ENCODE peak calls at places on chromosome 13, in four cellular contexts. One of them, this sample, is unnamed.

GRCh38 chr13:29479716-29480492 is 115.6 kb downstream of the SLC7A1 start:
- DNase-seq in spleen: peak; percentile 77
- DNase-seq in A549: no peak
- DNase-seq in heart left ventricle: no peak
- DNase-seq in this sample: no peak

GRCh38 chr13:93805736-93806135 is 579.1 kb downstream of the GPC6 start:
- DNase-seq in A549: no peak
- DNase-seq in spleen: no peak
- DNase-seq in heart left ventricle: no peak
- DNase-seq in this sample: no peak

GRCh38 chr13:47148543-47148942 is 251.7 kb upstream of the HTR2A start:
- DNase-seq in A549: no peak
- DNase-seq in spleen: no peak
- DNase-seq in heart left ventricle: no peak
- DNase-seq in this sample: no peak

GRCh38 chr13:97211986-97212385 is 10.1 kb upstream of the MBNL2 start:
- DNase-seq in spleen: no peak
- DNase-seq in A549: no peak
- DNase-seq in heart left ventricle: no peak
- DNase-seq in this sample: no peak

GRCh38 chr13:49561064-49561410 is 24.3 kb downstream of the RCBTB1 start:
- DNase-seq in spleen: no peak
- DNase-seq in heart left ventricle: peak; percentile 28
- DNase-seq in A549: peak; percentile 5
- DNase-seq in this sample: no peak

GRCh38 chr13:76887070-76887563 is 912 bp upstream of the KCTD12 start:
- DNase-seq in A549: no peak
- DNase-seq in spleen: peak; percentile 72
- DNase-seq in heart left ventricle: peak; percentile 32
- DNase-seq in this sample: no peak

GRCh38 chr13:48012668-48013067 is 11.6 kb upstream of the SUCLA2 start:
- DNase-seq in spleen: no peak
- DNase-seq in A549: no peak
- DNase-seq in heart left ventricle: no peak
- DNase-seq in this sample: no peak

GRCh38 chr13:59086147-59086546 is 1077.6 kb downstream of the DIAPH3 start:
- DNase-seq in A549: no peak
- DNase-seq in spleen: no peak
- DNase-seq in heart left ventricle: no peak
- DNase-seq in this sample: no peak

GRCh38 chr13:71412231-71412630 is 454.8 kb downstream of the DACH1 start:
- DNase-seq in spleen: no peak
- DNase-seq in heart left ventricle: no peak
- DNase-seq in A549: no peak
- DNase-seq in this sample: no peak

GRCh38 chr13:36059366-36059765 is 71.8 kb downstream of the DCLK1 start:
- DNase-seq in spleen: no peak
- DNase-seq in heart left ventricle: no peak
- DNase-seq in A549: no peak
- DNase-seq in this sample: no peak

GRCh38 chr13:105773887-105774538 is 761.4 kb downstream of the EFNB2 start:
- DNase-seq in spleen: no peak
- DNase-seq in heart left ventricle: no peak
- DNase-seq in A549: peak; percentile 33
- DNase-seq in this sample: no peak

GRCh38 chr13:24115671-24116070 is 44.8 kb upstream of the SPATA13 start:
- DNase-seq in heart left ventricle: no peak
- DNase-seq in spleen: no peak
- DNase-seq in A549: no peak
- DNase-seq in this sample: no peak
- H3K27ac ChIP-seq in heart left ventricle: no peak overlapping the region
- H3K27ac ChIP-seq in spleen: no peak overlapping the region
- H3K27ac ChIP-seq in A549: no peak overlapping the region
- H3K27ac ChIP-seq in this sample: no peak overlapping the region

DNA sequence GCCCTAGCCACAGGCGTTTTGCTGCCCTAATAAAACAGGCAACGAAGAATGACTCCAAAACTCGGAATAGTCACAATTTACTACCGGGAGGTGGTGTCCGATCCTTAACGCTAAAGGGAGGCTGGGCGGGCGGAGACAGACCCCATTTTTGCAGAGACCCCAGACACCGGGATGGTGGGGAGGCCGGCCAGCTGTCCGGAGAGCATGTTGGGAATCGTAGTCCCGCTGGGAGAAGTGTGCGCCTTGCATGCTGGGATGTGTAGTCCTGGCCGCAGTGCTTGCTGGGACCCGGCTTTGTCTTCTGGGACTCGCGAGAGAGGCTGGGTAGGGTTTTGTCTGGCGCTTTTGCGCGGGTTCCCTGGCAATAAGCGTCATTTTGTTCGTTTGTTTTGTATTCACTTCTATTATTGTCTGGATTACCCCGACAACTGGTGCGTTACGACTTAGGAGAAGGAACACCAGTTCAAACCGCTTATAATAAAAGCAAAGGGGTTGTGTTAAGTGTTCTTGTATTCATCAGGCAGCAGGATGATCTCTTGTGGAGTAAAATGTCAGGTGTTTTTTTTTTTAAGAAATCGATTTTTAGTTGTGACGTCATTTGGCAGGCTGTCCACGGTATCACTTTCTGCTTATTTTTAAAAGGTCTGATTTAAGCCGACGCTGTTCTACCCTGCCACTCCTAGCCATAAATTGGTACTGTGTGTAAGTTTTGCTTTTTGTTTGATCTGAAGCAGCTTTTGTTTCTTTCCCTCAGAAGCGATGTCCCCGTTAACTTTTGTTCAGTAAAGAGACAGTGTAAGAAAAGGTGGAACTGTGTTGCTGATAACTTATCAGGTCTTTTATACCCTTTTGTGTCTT is 676 bp upstream of the HSPH1 start:
- DNase-seq in heart left ventricle: peak; percentile 96
- DNase-seq in spleen: peak; percentile 98
- DNase-seq in A549: peak; percentile 96
- DNase-seq in this sample: peak; percentile 96
- TF ChIP-seq POLR2A in heart left ventricle: peak; percentile 51
- TF ChIP-seq POLR2A in spleen: no peak
- TF ChIP-seq POLR2A in A549: peak; percentile 58
- TF ChIP-seq POLR2A in this sample: peak; percentile 87

GRCh38 chr13:83150616-83151307 is 731.5 kb downstream of the SLITRK1 start:
- DNase-seq in spleen: no peak
- DNase-seq in heart left ventricle: no peak
- DNase-seq in A549: no peak
- DNase-seq in this sample: no peak
- TF ChIP-seq CTCF in spleen: no peak
- TF ChIP-seq CTCF in heart left ventricle: no peak
- TF ChIP-seq CTCF in A549: no peak
- TF ChIP-seq CTCF in this sample: no peak

GRCh38 chr13:24178847-24179845 is 18.6 kb downstream of the SPATA13 start:
- DNase-seq in A549: no peak
- DNase-seq in spleen: no peak
- DNase-seq in heart left ventricle: no peak
- DNase-seq in this sample: no peak
- H3K27ac ChIP-seq in A549: no peak overlapping the region
- H3K27ac ChIP-seq in spleen: no peak overlapping the region
- H3K27ac ChIP-seq in heart left ventricle: no peak overlapping the region
- H3K27ac ChIP-seq in this sample: no peak overlapping the region

DNA sequence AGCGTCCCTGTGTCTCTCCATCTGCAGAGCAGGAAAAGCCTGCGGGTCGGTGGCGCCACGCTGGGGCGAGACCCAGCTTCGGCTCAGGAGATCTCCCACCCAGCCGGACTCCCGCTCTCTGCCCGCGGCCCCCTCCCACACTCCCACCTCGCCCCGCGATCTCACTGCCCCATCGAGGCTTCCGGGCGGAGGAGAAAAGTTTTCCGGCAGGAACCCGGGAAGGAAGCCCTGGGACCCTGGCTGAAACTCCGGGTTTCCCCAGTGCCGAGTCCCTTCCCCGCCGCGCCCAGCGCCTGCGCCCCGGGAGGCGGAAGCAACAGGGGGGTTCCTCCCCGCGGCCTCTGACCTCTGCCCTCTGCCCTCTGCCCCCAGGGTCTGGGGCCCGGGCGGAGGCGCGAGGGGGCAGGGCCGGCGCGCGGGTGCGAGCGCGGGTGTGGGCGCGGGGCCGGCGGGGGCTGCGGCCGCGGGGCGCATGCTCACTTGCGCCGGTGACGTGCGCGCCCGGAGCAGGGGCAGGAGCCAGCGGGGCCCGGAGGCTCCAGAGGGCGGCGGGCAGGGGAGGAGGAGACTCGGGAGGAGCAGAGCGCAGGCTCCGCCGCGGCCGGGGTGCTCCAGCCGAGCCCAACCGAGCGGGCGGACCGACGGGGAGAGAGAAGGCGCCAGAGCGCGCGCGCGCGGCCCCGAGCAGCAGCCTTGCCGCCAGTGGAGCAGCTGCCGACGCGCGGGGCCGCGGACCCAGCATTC is at the start of gene ATP11A:
- DNase-seq in A549: peak; percentile 78
- DNase-seq in spleen: peak; percentile 97
- DNase-seq in heart left ventricle: peak; percentile 94
- DNase-seq in this sample: peak; percentile 87
- TF ChIP-seq POLR2A in A549: peak; percentile 70
- TF ChIP-seq POLR2A in spleen: peak; percentile 79
- TF ChIP-seq POLR2A in heart left ventricle: peak; percentile 98
- TF ChIP-seq POLR2A in this sample: peak; percentile 94

DNA sequence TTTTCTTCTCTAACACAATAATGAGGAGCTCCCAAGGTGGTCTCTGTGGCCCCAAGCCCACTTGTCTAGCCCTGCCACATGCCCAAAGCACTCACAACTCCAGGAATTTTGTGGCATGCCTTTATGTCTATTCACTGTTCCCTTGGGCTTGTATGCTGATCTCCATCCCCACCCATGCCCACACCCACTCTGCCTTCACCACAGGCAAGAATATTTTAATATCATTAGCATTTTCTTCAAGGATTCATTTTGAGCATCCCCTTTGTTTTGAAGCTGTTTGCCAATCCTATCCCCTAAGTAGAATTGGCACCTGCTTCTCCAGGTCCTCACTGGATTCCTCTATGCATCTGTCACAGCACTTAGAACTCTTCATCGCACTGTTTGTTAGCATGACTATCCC is 401.8 kb downstream of the COG6 start:
- DNase-seq in spleen: no peak
- DNase-seq in heart left ventricle: no peak
- DNase-seq in A549: no peak
- DNase-seq in this sample: no peak
- TF ChIP-seq CTCF in spleen: no peak
- TF ChIP-seq CTCF in heart left ventricle: no peak
- TF ChIP-seq CTCF in A549: no peak
- TF ChIP-seq CTCF in this sample: no peak

This sample was measured in prostate gland.